ENCODE peak calls at places on chromosomes 7 and 10, in seven cellular contexts. W, I, H, Q, E, O and G are unnamed samples.
A peak's percentile ranks its signal among the peaks of the same experiment; 100 is the strongest.

GRCh38 chr7:23093546-23093945 is 12.0 kb upstream of the KLHL7 start:
- DNase-seq in H (peak; percentile 53), O (no peak), Q (peak; percentile 85), I (no peak), E (no peak), W (no peak), G (no peak)

GRCh38 chr7:41579961-41580935 is 122.6 kb downstream of the INHBA start:
- DNase-seq in H (peak; percentile 96), W (no peak), O (no peak), I (no peak), Q (peak; percentile 89), E (no peak), G (no peak)

GRCh38 chr10:101062231-101063161 is 707 bp downstream of the KAZALD1 start:
- DNase-seq in O (no peak), E (peak; percentile 66), I (no peak), Q (peak; percentile 82), H (no peak), W (peak; percentile 85), G (peak; percentile 44)

GRCh38 chr7:128352138-128352537 is 8.4 kb upstream of the RBM28 start:
- DNase-seq in E (peak; percentile 67), W (peak; percentile 95), O (no peak), I (peak; percentile 41), Q (peak; percentile 55), H (peak; percentile 52), G (no peak)

GRCh38 chr7:30730996-30731395 is 20.9 kb upstream of the INMT start:
- DNase-seq in Q (no peak), H (no peak), O (no peak), E (no peak), W (no peak), I (no peak), G (no peak)

GRCh38 chr10:56881218-56881617 is 520.2 kb upstream of the ZWINT start:
- DNase-seq in Q (no peak), H (no peak), I (no peak), O (no peak), E (no peak), W (no peak), G (no peak)

GRCh38 chr7:127578711-127579275 is 6.6 kb downstream of the GCC1 start:
- DNase-seq in W (no peak), Q (no peak), H (peak; percentile 67), I (no peak), E (no peak), O (no peak), G (no peak)

GRCh38 chr10:62433181-62433692 is 59.1 kb downstream of the ZNF365 start:
- DNase-seq in I (no peak), O (no peak), H (peak; percentile 97), W (no peak), Q (peak; percentile 98), E (peak; percentile 60), G (no peak)

GRCh38 chr7:20030915-20031362 is 186.2 kb downstream of the MACC1 start:
- DNase-seq in I (no peak), O (no peak), H (peak; percentile 85), E (no peak), Q (peak; percentile 56), W (no peak), G (no peak)

GRCh38 chr7:107041097-107041496 is 3.4 kb upstream of the PRKAR2B start:
- DNase-seq in W (no peak), I (no peak), Q (no peak), H (no peak), O (no peak), E (no peak), G (no peak)

GRCh38 chr7:151031011-151031410 is 2.8 kb downstream of the ABCB8 start:
- DNase-seq in Q (no peak), E (no peak), O (no peak), I (no peak), W (no peak), H (no peak), G (no peak)

GRCh38 chr7:53218730-53219504 is 183.5 kb downstream of the POM121L12 start:
- DNase-seq in E (peak; percentile 41), W (peak; percentile 70), Q (no peak), O (no peak), H (no peak), I (no peak), G (no peak)

GRCh38 chr10:12556057-12556456 is 206.7 kb downstream of the CAMK1D start:
- DNase-seq in Q (no peak), H (no peak), O (no peak), E (no peak), I (no peak), W (no peak), G (no peak)

GRCh38 chr7:42025635-42026375 is 211.2 kb downstream of the GLI3 start:
- DNase-seq in W (no peak), H (no peak), E (no peak), Q (no peak), I (no peak), O (no peak), G (no peak)

GRCh38 chr10:101042667-101043355 is 11.8 kb downstream of the SFXN3 start:
- DNase-seq in W (peak; percentile 99), E (peak; percentile 98), O (peak; percentile 32), H (peak; percentile 99), I (peak; percentile 73), Q (peak; percentile 97), G (peak; percentile 84)

GRCh38 chr10:27513451-27514191 is 9.5 kb downstream of the RAB18 start:
- DNase-seq in E (no peak), W (no peak), O (no peak), I (no peak), Q (peak; percentile 61), H (peak; percentile 79), G (no peak)